ENCODE peak calls at places on chromosomes 12 and 14, in six cellular contexts. F, J, A, Q, M and G are unnamed samples.
A peak's percentile ranks its signal among the peaks of the same experiment; 100 is the strongest.

GRCh38 chr12:51391047-51391837 is at the start of gene GALNT6:
- DNase-seq in F (peak; percentile 76), M (peak; percentile 69), A (peak; percentile 70), Q (no peak), J (no peak), G (peak; percentile 97)

GRCh38 chr12:34395056-34396005 is 373.0 kb downstream of the ALG10 start:
- DNase-seq in Q (no peak), M (peak; percentile 1), A (no peak), F (peak; percentile 7), J (no peak), G (peak; percentile 22)

GRCh38 chr12:127760996-127761395 is 506.0 kb upstream of the TMEM132C start:
- DNase-seq in M (no peak), Q (no peak), F (no peak), A (no peak), J (no peak), G (peak; percentile 11)

GRCh38 chr12:100348657-100349454 is 8.0 kb upstream of the SLC17A8 start:
- DNase-seq in A (no peak), J (peak; percentile 29), Q (peak; percentile 62), F (peak; percentile 55), M (no peak), G (peak; percentile 48)

GRCh38 chr12:49901026-49901425 is 2.7 kb downstream of the FAIM2 start:
- DNase-seq in Q (no peak), J (peak; percentile 13), M (no peak), F (no peak), A (no peak), G (no peak)

GRCh38 chr12:106908561-106908960 is 47.1 kb upstream of the TMEM263 start:
- DNase-seq in A (no peak), J (no peak), F (no peak), M (no peak), Q (no peak), G (no peak)

GRCh38 chr14:92495041-92495440 is 18.5 kb upstream of the RIN3 start:
- DNase-seq in M (no peak), J (no peak), F (no peak), A (no peak), Q (no peak), G (no peak)

GRCh38 chr14:106622200-106622745 is 1095.9 kb downstream of the TMEM121 start:
- DNase-seq in A (no peak), J (no peak), F (no peak), M (peak; percentile 68), Q (no peak), G (no peak)

GRCh38 chr14:90774316-90774715 is 41.9 kb downstream of the TTC7B start:
- DNase-seq in J (no peak), A (no peak), F (no peak), Q (no peak), M (no peak), G (no peak)